ENCODE peak calls at places on chromosomes 1 and 21, in nine cellular contexts. One of them, this sample, is unnamed.

GRCh38 chr1:214454619-214455396 is 96.6 kb downstream of the PTPN14 start:
- DNase-seq in foreskin fibroblast: peak
- DNase-seq in HFF-Myc: peak
- DNase-seq in ascending aorta: no peak
- DNase-seq in osteocyte: no peak
- DNase-seq in Calu3: no peak
- DNase-seq in RWPE2: no peak
- DNase-seq in adrenal gland: no peak
- DNase-seq in SK-N-SH: no peak
- DNase-seq in this sample: no peak

GRCh38 chr21:15272171-15272570 is 207.4 kb upstream of the NRIP1 start:
- DNase-seq in foreskin fibroblast: no peak
- DNase-seq in HFF-Myc: no peak
- DNase-seq in ascending aorta: no peak
- DNase-seq in osteocyte: no peak
- DNase-seq in Calu3: peak
- DNase-seq in RWPE2: no peak
- DNase-seq in adrenal gland: no peak
- DNase-seq in SK-N-SH: no peak
- DNase-seq in this sample: no peak

GRCh38 chr21:28066051-28066450 is 926.6 kb downstream of the LTN1 start:
- DNase-seq in foreskin fibroblast: peak
- DNase-seq in HFF-Myc: no peak
- DNase-seq in ascending aorta: no peak
- DNase-seq in osteocyte: no peak
- DNase-seq in Calu3: no peak
- DNase-seq in RWPE2: no peak
- DNase-seq in adrenal gland: no peak
- DNase-seq in SK-N-SH: no peak
- DNase-seq in this sample: no peak

GRCh38 chr1:207910678-207911354 is at the start of gene CD34:
- DNase-seq in foreskin fibroblast: peak
- DNase-seq in HFF-Myc: no peak
- DNase-seq in ascending aorta: no peak
- DNase-seq in osteocyte: no peak
- DNase-seq in Calu3: peak
- DNase-seq in RWPE2: no peak
- DNase-seq in adrenal gland: peak
- DNase-seq in SK-N-SH: peak
- DNase-seq in this sample: no peak

GRCh38 chr1:207345644-207346561 is 24.4 kb downstream of the CD55 start:
- DNase-seq in foreskin fibroblast: no peak
- DNase-seq in HFF-Myc: no peak
- DNase-seq in ascending aorta: no peak
- DNase-seq in osteocyte: no peak
- DNase-seq in Calu3: no peak
- DNase-seq in RWPE2: no peak
- DNase-seq in adrenal gland: no peak
- DNase-seq in SK-N-SH: no peak
- DNase-seq in this sample: no peak

GRCh38 chr1:87084247-87084836 is 169.9 kb downstream of the HS2ST1 start:
- DNase-seq in foreskin fibroblast: peak
- DNase-seq in HFF-Myc: no peak
- DNase-seq in ascending aorta: no peak
- DNase-seq in osteocyte: no peak
- DNase-seq in Calu3: no peak
- DNase-seq in RWPE2: no peak
- DNase-seq in adrenal gland: no peak
- DNase-seq in SK-N-SH: peak
- DNase-seq in this sample: no peak

GRCh38 chr1:153957744-153958110 is 685 bp downstream of the CRTC2 start:
- DNase-seq in foreskin fibroblast: peak
- DNase-seq in HFF-Myc: no peak
- DNase-seq in ascending aorta: no peak
- DNase-seq in osteocyte: no peak
- DNase-seq in Calu3: no peak
- DNase-seq in RWPE2: no peak
- DNase-seq in adrenal gland: no peak
- DNase-seq in SK-N-SH: no peak
- DNase-seq in this sample: no peak

GRCh38 chr1:86515597-86515996 is 31.3 kb upstream of the CLCA4 start:
- DNase-seq in foreskin fibroblast: peak
- DNase-seq in HFF-Myc: no peak
- DNase-seq in ascending aorta: no peak
- DNase-seq in osteocyte: no peak
- DNase-seq in Calu3: peak
- DNase-seq in RWPE2: no peak
- DNase-seq in adrenal gland: no peak
- DNase-seq in SK-N-SH: peak
- DNase-seq in this sample: no peak

GRCh38 chr1:193971595-193971994 is 785.2 kb upstream of the B3GALT2 start:
- DNase-seq in foreskin fibroblast: peak
- DNase-seq in HFF-Myc: no peak
- DNase-seq in ascending aorta: no peak
- DNase-seq in osteocyte: no peak
- DNase-seq in Calu3: no peak
- DNase-seq in RWPE2: peak
- DNase-seq in adrenal gland: no peak
- DNase-seq in SK-N-SH: no peak
- DNase-seq in this sample: no peak

GRCh38 chr21:35437941-35438340 is 388.8 kb upstream of the RUNX1 start:
- DNase-seq in foreskin fibroblast: no peak
- DNase-seq in HFF-Myc: no peak
- DNase-seq in ascending aorta: no peak
- DNase-seq in osteocyte: no peak
- DNase-seq in Calu3: no peak
- DNase-seq in RWPE2: no peak
- DNase-seq in adrenal gland: no peak
- DNase-seq in SK-N-SH: no peak
- DNase-seq in this sample: no peak

GRCh38 chr1:39272791-39273071 is 68.2 kb downstream of the MACF1 start:
- DNase-seq in foreskin fibroblast: no peak
- DNase-seq in HFF-Myc: no peak
- DNase-seq in ascending aorta: no peak
- DNase-seq in osteocyte: no peak
- DNase-seq in Calu3: no peak
- DNase-seq in RWPE2: no peak
- DNase-seq in adrenal gland: no peak
- DNase-seq in SK-N-SH: no peak
- DNase-seq in this sample: no peak

GRCh38 chr1:4027492-4028138 is 127.5 kb upstream of the C1orf174 start:
- DNase-seq in foreskin fibroblast: no peak
- DNase-seq in HFF-Myc: no peak
- DNase-seq in ascending aorta: no peak
- DNase-seq in osteocyte: no peak
- DNase-seq in Calu3: no peak
- DNase-seq in RWPE2: no peak
- DNase-seq in adrenal gland: no peak
- DNase-seq in SK-N-SH: no peak
- DNase-seq in this sample: no peak

GRCh38 chr1:210311726-210312493 is 16.8 kb upstream of the HHAT start:
- DNase-seq in foreskin fibroblast: peak
- DNase-seq in HFF-Myc: no peak
- DNase-seq in ascending aorta: no peak
- DNase-seq in osteocyte: no peak
- DNase-seq in Calu3: no peak
- DNase-seq in RWPE2: no peak
- DNase-seq in adrenal gland: no peak
- DNase-seq in SK-N-SH: no peak
- DNase-seq in this sample: no peak

GRCh38 chr1:179175011-179175934 is 54.2 kb downstream of the ABL2 start:
- DNase-seq in foreskin fibroblast: peak
- DNase-seq in HFF-Myc: no peak
- DNase-seq in ascending aorta: no peak
- DNase-seq in osteocyte: no peak
- DNase-seq in Calu3: peak
- DNase-seq in RWPE2: no peak
- DNase-seq in adrenal gland: no peak
- DNase-seq in SK-N-SH: no peak
- DNase-seq in this sample: no peak

GRCh38 chr1:33098371-33098770 is 17.4 kb downstream of the AZIN2 start:
- DNase-seq in foreskin fibroblast: no peak
- DNase-seq in HFF-Myc: no peak
- DNase-seq in ascending aorta: no peak
- DNase-seq in osteocyte: no peak
- DNase-seq in Calu3: no peak
- DNase-seq in RWPE2: no peak
- DNase-seq in adrenal gland: no peak
- DNase-seq in SK-N-SH: no peak
- DNase-seq in this sample: no peak

GRCh38 chr1:220943319-220943718 is 64.1 kb downstream of the HLX start:
- DNase-seq in foreskin fibroblast: no peak
- DNase-seq in HFF-Myc: no peak
- DNase-seq in ascending aorta: no peak
- DNase-seq in osteocyte: no peak
- DNase-seq in Calu3: no peak
- DNase-seq in RWPE2: no peak
- DNase-seq in adrenal gland: no peak
- DNase-seq in SK-N-SH: no peak
- DNase-seq in this sample: no peak

GRCh38 chr1:32925360-32926142 is 24.4 kb upstream of the TMEM54 start:
- DNase-seq in foreskin fibroblast: peak
- DNase-seq in HFF-Myc: no peak
- DNase-seq in ascending aorta: no peak
- DNase-seq in osteocyte: no peak
- DNase-seq in Calu3: no peak
- DNase-seq in RWPE2: no peak
- DNase-seq in adrenal gland: no peak
- DNase-seq in SK-N-SH: peak
- DNase-seq in this sample: no peak

GRCh38 chr1:246220495-246221065 is 286.5 kb downstream of the SMYD3 start:
- DNase-seq in foreskin fibroblast: no peak
- DNase-seq in HFF-Myc: no peak
- DNase-seq in ascending aorta: no peak
- DNase-seq in osteocyte: no peak
- DNase-seq in Calu3: no peak
- DNase-seq in RWPE2: no peak
- DNase-seq in adrenal gland: no peak
- DNase-seq in SK-N-SH: no peak
- DNase-seq in this sample: peak

GRCh38 chr1:162023547-162024501 is at the start of gene OLFML2B:
- DNase-seq in foreskin fibroblast: peak
- DNase-seq in HFF-Myc: peak
- DNase-seq in ascending aorta: no peak
- DNase-seq in osteocyte: peak
- DNase-seq in Calu3: peak
- DNase-seq in RWPE2: peak
- DNase-seq in adrenal gland: peak
- DNase-seq in SK-N-SH: peak
- DNase-seq in this sample: no peak
- TF ChIP-seq CTCF in foreskin fibroblast: peak
- TF ChIP-seq CTCF in HFF-Myc: peak
- TF ChIP-seq CTCF in ascending aorta: peak
- TF ChIP-seq CTCF in osteocyte: peak
- TF ChIP-seq CTCF in Calu3: no peak
- TF ChIP-seq CTCF in RWPE2: peak
- TF ChIP-seq CTCF in adrenal gland: no peak
- TF ChIP-seq CTCF in SK-N-SH: peak
- TF ChIP-seq CTCF in this sample: peak

GRCh38 chr1:12153181-12153785 is 13.5 kb upstream of the TNFRSF1B start:
- DNase-seq in foreskin fibroblast: peak
- DNase-seq in HFF-Myc: no peak
- DNase-seq in ascending aorta: peak
- DNase-seq in osteocyte: peak
- DNase-seq in Calu3: no peak
- DNase-seq in RWPE2: no peak
- DNase-seq in adrenal gland: peak
- DNase-seq in SK-N-SH: no peak
- DNase-seq in this sample: no peak
- TF ChIP-seq CTCF in foreskin fibroblast: no peak
- TF ChIP-seq CTCF in HFF-Myc: no peak
- TF ChIP-seq CTCF in ascending aorta: no peak
- TF ChIP-seq CTCF in osteocyte: no peak
- TF ChIP-seq CTCF in Calu3: no peak
- TF ChIP-seq CTCF in RWPE2: no peak
- TF ChIP-seq CTCF in adrenal gland: no peak
- TF ChIP-seq CTCF in SK-N-SH: no peak
- TF ChIP-seq CTCF in this sample: no peak

GRCh38 chr1:37561794-37562132 is 5.0 kb downstream of the DNALI1 start:
- DNase-seq in foreskin fibroblast: peak
- DNase-seq in HFF-Myc: no peak
- DNase-seq in ascending aorta: no peak
- DNase-seq in osteocyte: no peak
- DNase-seq in Calu3: peak
- DNase-seq in RWPE2: no peak
- DNase-seq in adrenal gland: no peak
- DNase-seq in SK-N-SH: peak
- DNase-seq in this sample: no peak
- TF ChIP-seq CTCF in foreskin fibroblast: peak
- TF ChIP-seq CTCF in HFF-Myc: peak
- TF ChIP-seq CTCF in ascending aorta: peak
- TF ChIP-seq CTCF in osteocyte: peak
- TF ChIP-seq CTCF in Calu3: peak
- TF ChIP-seq CTCF in RWPE2: peak
- TF ChIP-seq CTCF in adrenal gland: no peak
- TF ChIP-seq CTCF in SK-N-SH: peak
- TF ChIP-seq CTCF in this sample: peak

GRCh38 chr1:164880644-164881043 is 321.7 kb downstream of the PBX1 start:
- DNase-seq in foreskin fibroblast: no peak
- DNase-seq in HFF-Myc: no peak
- DNase-seq in ascending aorta: no peak
- DNase-seq in osteocyte: no peak
- DNase-seq in Calu3: no peak
- DNase-seq in RWPE2: no peak
- DNase-seq in adrenal gland: no peak
- DNase-seq in SK-N-SH: peak
- DNase-seq in this sample: no peak

GRCh38 chr1:164885311-164885710 is 326.3 kb downstream of the PBX1 start:
- DNase-seq in foreskin fibroblast: no peak
- DNase-seq in HFF-Myc: no peak
- DNase-seq in ascending aorta: no peak
- DNase-seq in osteocyte: no peak
- DNase-seq in Calu3: no peak
- DNase-seq in RWPE2: no peak
- DNase-seq in adrenal gland: no peak
- DNase-seq in SK-N-SH: no peak
- DNase-seq in this sample: no peak

GRCh38 chr1:164891615-164892014 is 332.6 kb downstream of the PBX1 start:
- DNase-seq in foreskin fibroblast: no peak
- DNase-seq in HFF-Myc: no peak
- DNase-seq in ascending aorta: no peak
- DNase-seq in osteocyte: no peak
- DNase-seq in Calu3: no peak
- DNase-seq in RWPE2: no peak
- DNase-seq in adrenal gland: no peak
- DNase-seq in SK-N-SH: no peak
- DNase-seq in this sample: no peak

GRCh38 chr1:164880199-164880598 is 321.2 kb downstream of the PBX1 start:
- DNase-seq in foreskin fibroblast: no peak
- DNase-seq in HFF-Myc: no peak
- DNase-seq in ascending aorta: no peak
- DNase-seq in osteocyte: no peak
- DNase-seq in Calu3: no peak
- DNase-seq in RWPE2: no peak
- DNase-seq in adrenal gland: no peak
- DNase-seq in SK-N-SH: no peak
- DNase-seq in this sample: no peak

DNA sequence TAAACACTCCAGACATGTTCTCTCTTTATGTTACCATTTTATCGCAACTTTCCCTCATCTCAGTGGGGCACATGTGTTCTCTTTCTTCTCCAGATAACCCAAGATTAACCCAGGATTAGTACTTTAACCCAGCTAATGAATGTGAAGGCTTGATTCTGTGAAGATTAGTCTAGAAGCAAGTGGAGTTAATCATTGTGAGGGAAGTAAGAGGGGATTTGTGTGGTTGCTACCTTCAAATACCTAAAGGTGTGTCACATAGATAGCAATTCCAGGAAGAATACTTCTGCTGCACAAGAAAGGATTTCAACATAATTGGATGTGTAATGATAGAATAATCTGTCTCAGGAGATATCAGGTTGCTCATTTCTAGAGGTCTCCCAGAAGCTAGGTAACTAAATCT is 327.1 kb downstream of the PBX1 start:
- DNase-seq in foreskin fibroblast: no peak
- DNase-seq in HFF-Myc: no peak
- DNase-seq in ascending aorta: no peak
- DNase-seq in osteocyte: no peak
- DNase-seq in Calu3: no peak
- DNase-seq in RWPE2: no peak
- DNase-seq in adrenal gland: no peak
- DNase-seq in SK-N-SH: no peak
- DNase-seq in this sample: no peak
- TF ChIP-seq CTCF in foreskin fibroblast: no peak
- TF ChIP-seq CTCF in HFF-Myc: no peak
- TF ChIP-seq CTCF in ascending aorta: no peak
- TF ChIP-seq CTCF in osteocyte: no peak
- TF ChIP-seq CTCF in Calu3: no peak
- TF ChIP-seq CTCF in RWPE2: no peak
- TF ChIP-seq CTCF in adrenal gland: no peak
- TF ChIP-seq CTCF in SK-N-SH: no peak
- TF ChIP-seq CTCF in this sample: no peak

This sample was measured in chondrocyte.